ENCODE peak calls at places on chromosomes 4 and X, in nine cellular contexts. One of them, this sample, is unnamed.
A peak's percentile ranks its signal among the peaks of the same experiment; 100 is the strongest.

GRCh38 chrX:103343105-103343504 is 13.1 kb downstream of the TCEAL7 start:
- DNase-seq in HepG2: no peak
- DNase-seq in transverse colon: peak; percentile 52
- DNase-seq in GM23338: peak; percentile 52
- DNase-seq in prostate gland: peak; percentile 16
- DNase-seq in K562: peak; percentile 50
- DNase-seq in breast epithelium: no peak
- DNase-seq in spleen: no peak
- DNase-seq in stomach: peak; percentile 43
- DNase-seq in this sample: no peak

GRCh38 chr4:2909583-2909982 is 53.6 kb downstream of the NOP14 start:
- DNase-seq in K562: no peak
- DNase-seq in stomach: no peak
- DNase-seq in spleen: no peak
- DNase-seq in breast epithelium: no peak
- DNase-seq in prostate gland: no peak
- DNase-seq in HepG2: no peak
- DNase-seq in transverse colon: no peak
- DNase-seq in GM23338: no peak
- DNase-seq in this sample: no peak

GRCh38 chr4:57131849-57132745 is 21.9 kb upstream of the IGFBP7 start:
- DNase-seq in K562: no peak
- DNase-seq in breast epithelium: peak; percentile 72
- DNase-seq in HepG2: peak; percentile 18
- DNase-seq in GM23338: peak; percentile 57
- DNase-seq in spleen: no peak
- DNase-seq in prostate gland: peak; percentile 65
- DNase-seq in stomach: no peak
- DNase-seq in transverse colon: no peak
- DNase-seq in this sample: no peak

GRCh38 chr4:94577136-94577535 is 125.4 kb downstream of the PDLIM5 start:
- DNase-seq in GM23338: peak; percentile 78
- DNase-seq in breast epithelium: peak; percentile 37
- DNase-seq in prostate gland: no peak
- DNase-seq in stomach: no peak
- DNase-seq in K562: no peak
- DNase-seq in transverse colon: peak; percentile 15
- DNase-seq in HepG2: no peak
- DNase-seq in spleen: no peak
- DNase-seq in this sample: no peak

GRCh38 chrX:154717824-154718223 is 33.1 kb downstream of the GAB3 start:
- DNase-seq in spleen: no peak
- DNase-seq in HepG2: no peak
- DNase-seq in stomach: no peak
- DNase-seq in transverse colon: peak; percentile 26
- DNase-seq in GM23338: no peak
- DNase-seq in K562: peak; percentile 89
- DNase-seq in breast epithelium: no peak
- DNase-seq in prostate gland: no peak
- DNase-seq in this sample: no peak

GRCh38 chr4:41258783-41259182 is 2.1 kb downstream of the UCHL1 start:
- DNase-seq in HepG2: peak; percentile 18
- DNase-seq in breast epithelium: no peak
- DNase-seq in spleen: no peak
- DNase-seq in prostate gland: peak; percentile 24
- DNase-seq in GM23338: peak; percentile 63
- DNase-seq in stomach: no peak
- DNase-seq in K562: peak; percentile 6
- DNase-seq in transverse colon: no peak
- DNase-seq in this sample: no peak

GRCh38 chrX:16114640-16115039 is 8.7 kb upstream of the GRPR start:
- DNase-seq in stomach: no peak
- DNase-seq in prostate gland: no peak
- DNase-seq in transverse colon: no peak
- DNase-seq in K562: no peak
- DNase-seq in GM23338: no peak
- DNase-seq in breast epithelium: no peak
- DNase-seq in spleen: no peak
- DNase-seq in HepG2: no peak
- DNase-seq in this sample: no peak

GRCh38 chr4:154743683-154744340 is at the start of gene LRAT:
- DNase-seq in K562: peak; percentile 15
- DNase-seq in stomach: peak; percentile 70
- DNase-seq in breast epithelium: peak; percentile 53
- DNase-seq in HepG2: no peak
- DNase-seq in prostate gland: peak; percentile 59
- DNase-seq in GM23338: peak; percentile 94
- DNase-seq in spleen: peak; percentile 75
- DNase-seq in transverse colon: peak; percentile 72
- DNase-seq in this sample: no peak

GRCh38 chr4:116480486-116480990 is 604.8 kb downstream of the TRAM1L1 start:
- DNase-seq in stomach: no peak
- DNase-seq in breast epithelium: no peak
- DNase-seq in spleen: no peak
- DNase-seq in transverse colon: no peak
- DNase-seq in K562: peak; percentile 52
- DNase-seq in HepG2: no peak
- DNase-seq in prostate gland: no peak
- DNase-seq in GM23338: no peak
- DNase-seq in this sample: no peak

GRCh38 chrX:31633349-31633748 is 561.5 kb upstream of the FTHL17 start:
- DNase-seq in stomach: no peak
- DNase-seq in transverse colon: no peak
- DNase-seq in breast epithelium: no peak
- DNase-seq in GM23338: no peak
- DNase-seq in prostate gland: no peak
- DNase-seq in spleen: no peak
- DNase-seq in HepG2: no peak
- DNase-seq in K562: no peak
- DNase-seq in this sample: no peak

GRCh38 chr4:180219080-180219479 is 2024.1 kb upstream of the TENM3 start:
- DNase-seq in stomach: no peak
- DNase-seq in K562: no peak
- DNase-seq in GM23338: no peak
- DNase-seq in breast epithelium: no peak
- DNase-seq in HepG2: no peak
- DNase-seq in prostate gland: no peak
- DNase-seq in spleen: no peak
- DNase-seq in transverse colon: no peak
- DNase-seq in this sample: no peak

DNA sequence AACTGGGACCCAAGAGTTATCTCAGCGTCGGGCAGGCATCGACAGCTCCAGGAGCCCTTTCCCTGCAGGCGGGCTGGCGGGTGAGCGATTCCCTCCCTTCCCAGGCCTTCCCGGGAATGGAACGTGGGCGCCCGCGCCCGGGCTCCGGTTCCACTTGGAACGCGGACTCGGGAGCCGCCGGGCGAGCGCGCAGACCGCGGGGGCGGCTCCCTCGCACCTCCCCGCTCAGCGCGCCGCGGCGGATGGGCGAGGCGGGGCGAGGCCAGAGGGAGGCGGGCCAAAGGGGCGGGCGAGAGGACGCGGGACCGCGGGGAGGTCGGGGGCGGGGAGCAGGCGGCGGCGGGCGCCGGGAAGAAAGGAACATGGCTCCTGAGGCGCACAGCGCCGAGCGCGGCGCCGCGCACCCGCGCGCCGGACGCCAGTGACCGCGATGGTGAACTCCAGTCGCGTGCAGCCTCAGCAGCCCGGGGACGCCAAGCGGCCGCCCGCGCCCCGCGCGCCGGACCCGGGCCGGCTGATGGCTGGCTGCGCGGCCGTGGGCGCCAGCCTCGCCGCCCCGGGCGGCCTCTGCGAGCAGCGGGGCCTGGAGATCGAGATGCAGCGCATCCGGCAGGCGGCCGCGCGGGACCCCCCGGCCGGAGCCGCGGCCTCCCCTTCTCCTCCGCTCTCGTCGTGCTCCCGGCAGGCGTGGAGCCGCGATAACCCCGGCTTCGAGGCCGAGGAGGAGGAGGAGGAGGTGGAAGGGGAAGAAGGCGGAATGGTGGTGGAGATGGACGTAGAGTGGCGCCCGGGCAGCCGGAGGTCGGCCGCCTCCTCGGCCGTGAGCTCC is at the start of gene PKD2:
- DNase-seq in GM23338: peak; percentile 88
- DNase-seq in transverse colon: peak; percentile 86
- DNase-seq in breast epithelium: peak; percentile 63
- DNase-seq in HepG2: no peak
- DNase-seq in stomach: peak; percentile 82
- DNase-seq in K562: peak; percentile 80
- DNase-seq in prostate gland: peak; percentile 76
- DNase-seq in spleen: peak; percentile 93
- DNase-seq in this sample: no peak
- TF ChIP-seq POLR2AphosphoS5 in GM23338: peak; percentile 71
- TF ChIP-seq POLR2AphosphoS5 in transverse colon: peak; percentile 56
- TF ChIP-seq POLR2AphosphoS5 in breast epithelium: no peak
- TF ChIP-seq POLR2AphosphoS5 in HepG2: peak; percentile 29
- TF ChIP-seq POLR2AphosphoS5 in stomach: peak; percentile 49
- TF ChIP-seq POLR2AphosphoS5 in K562: no peak
- TF ChIP-seq POLR2AphosphoS5 in prostate gland: no peak
- TF ChIP-seq POLR2AphosphoS5 in spleen: no peak
- TF ChIP-seq POLR2AphosphoS5 in this sample: no peak

DNA sequence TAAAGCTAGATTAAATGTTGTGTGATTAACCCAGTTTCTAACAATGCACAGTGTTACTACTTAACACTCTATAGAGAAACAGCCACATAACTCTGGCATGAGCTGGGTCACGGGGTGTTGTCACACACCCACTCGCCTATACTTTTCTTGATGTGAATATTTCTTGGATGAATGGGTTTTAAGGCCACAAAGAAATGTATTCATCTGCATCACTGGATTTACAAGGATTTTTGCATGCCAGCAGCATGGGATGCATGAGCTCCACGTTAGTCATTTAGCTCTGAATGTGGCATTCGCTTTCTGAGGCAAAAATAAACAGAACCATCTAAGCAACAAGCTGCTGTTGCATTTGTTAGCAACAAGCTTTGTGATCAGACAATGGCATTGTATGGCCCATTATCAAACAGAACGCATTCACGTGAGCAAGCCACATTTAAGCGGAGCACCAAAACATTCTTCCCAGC is 89.7 kb downstream of the LRP2BP start:
- DNase-seq in breast epithelium: no peak
- DNase-seq in spleen: no peak
- DNase-seq in GM23338: peak; percentile 85
- DNase-seq in HepG2: no peak
- DNase-seq in K562: no peak
- DNase-seq in stomach: no peak
- DNase-seq in prostate gland: no peak
- DNase-seq in transverse colon: no peak
- DNase-seq in this sample: no peak
- TF ChIP-seq POLR2AphosphoS5 in breast epithelium: no peak
- TF ChIP-seq POLR2AphosphoS5 in spleen: no peak
- TF ChIP-seq POLR2AphosphoS5 in GM23338: no peak
- TF ChIP-seq POLR2AphosphoS5 in HepG2: no peak
- TF ChIP-seq POLR2AphosphoS5 in K562: no peak
- TF ChIP-seq POLR2AphosphoS5 in stomach: no peak
- TF ChIP-seq POLR2AphosphoS5 in prostate gland: no peak
- TF ChIP-seq POLR2AphosphoS5 in transverse colon: no peak
- TF ChIP-seq POLR2AphosphoS5 in this sample: no peak

GRCh38 chr4:184826315-184827266 is 823 bp upstream of the ACSL1 start:
- DNase-seq in spleen: peak; percentile 92
- DNase-seq in transverse colon: peak; percentile 50
- DNase-seq in HepG2: no peak
- DNase-seq in stomach: peak; percentile 46
- DNase-seq in K562: peak; percentile 39
- DNase-seq in prostate gland: no peak
- DNase-seq in GM23338: peak; percentile 41
- DNase-seq in breast epithelium: no peak
- DNase-seq in this sample: no peak

GRCh38 chr4:184824776-184825393 is 883 bp downstream of the ACSL1 start:
- DNase-seq in breast epithelium: no peak
- DNase-seq in transverse colon: no peak
- DNase-seq in HepG2: no peak
- DNase-seq in GM23338: no peak
- DNase-seq in prostate gland: no peak
- DNase-seq in stomach: peak; percentile 33
- DNase-seq in spleen: no peak
- DNase-seq in K562: no peak
- DNase-seq in this sample: no peak

GRCh38 chr4:184822356-184822755 is 3.4 kb downstream of the ACSL1 start:
- DNase-seq in prostate gland: no peak
- DNase-seq in K562: no peak
- DNase-seq in HepG2: no peak
- DNase-seq in GM23338: no peak
- DNase-seq in spleen: no peak
- DNase-seq in transverse colon: no peak
- DNase-seq in stomach: no peak
- DNase-seq in breast epithelium: no peak
- DNase-seq in this sample: no peak

GRCh38 chr4:184824081-184824775 is 1.5 kb downstream of the ACSL1 start:
- DNase-seq in stomach: no peak
- DNase-seq in spleen: no peak
- DNase-seq in K562: no peak
- DNase-seq in HepG2: no peak
- DNase-seq in transverse colon: no peak
- DNase-seq in breast epithelium: no peak
- DNase-seq in GM23338: no peak
- DNase-seq in prostate gland: no peak
- DNase-seq in this sample: no peak

GRCh38 chr4:184825394-184826314 is at the start of gene ACSL1:
- DNase-seq in K562: peak; percentile 81
- DNase-seq in spleen: peak; percentile 97
- DNase-seq in HepG2: peak; percentile 39
- DNase-seq in prostate gland: peak; percentile 81
- DNase-seq in stomach: peak; percentile 82
- DNase-seq in transverse colon: peak; percentile 76
- DNase-seq in breast epithelium: peak; percentile 72
- DNase-seq in GM23338: peak; percentile 79
- DNase-seq in this sample: no peak
- TF ChIP-seq POLR2AphosphoS5 in K562: peak; percentile 41
- TF ChIP-seq POLR2AphosphoS5 in spleen: peak; percentile 79
- TF ChIP-seq POLR2AphosphoS5 in HepG2: no peak
- TF ChIP-seq POLR2AphosphoS5 in prostate gland: no peak
- TF ChIP-seq POLR2AphosphoS5 in stomach: peak; percentile 21
- TF ChIP-seq POLR2AphosphoS5 in transverse colon: peak; percentile 15
- TF ChIP-seq POLR2AphosphoS5 in breast epithelium: no peak
- TF ChIP-seq POLR2AphosphoS5 in GM23338: peak; percentile 45
- TF ChIP-seq POLR2AphosphoS5 in this sample: no peak

DNA sequence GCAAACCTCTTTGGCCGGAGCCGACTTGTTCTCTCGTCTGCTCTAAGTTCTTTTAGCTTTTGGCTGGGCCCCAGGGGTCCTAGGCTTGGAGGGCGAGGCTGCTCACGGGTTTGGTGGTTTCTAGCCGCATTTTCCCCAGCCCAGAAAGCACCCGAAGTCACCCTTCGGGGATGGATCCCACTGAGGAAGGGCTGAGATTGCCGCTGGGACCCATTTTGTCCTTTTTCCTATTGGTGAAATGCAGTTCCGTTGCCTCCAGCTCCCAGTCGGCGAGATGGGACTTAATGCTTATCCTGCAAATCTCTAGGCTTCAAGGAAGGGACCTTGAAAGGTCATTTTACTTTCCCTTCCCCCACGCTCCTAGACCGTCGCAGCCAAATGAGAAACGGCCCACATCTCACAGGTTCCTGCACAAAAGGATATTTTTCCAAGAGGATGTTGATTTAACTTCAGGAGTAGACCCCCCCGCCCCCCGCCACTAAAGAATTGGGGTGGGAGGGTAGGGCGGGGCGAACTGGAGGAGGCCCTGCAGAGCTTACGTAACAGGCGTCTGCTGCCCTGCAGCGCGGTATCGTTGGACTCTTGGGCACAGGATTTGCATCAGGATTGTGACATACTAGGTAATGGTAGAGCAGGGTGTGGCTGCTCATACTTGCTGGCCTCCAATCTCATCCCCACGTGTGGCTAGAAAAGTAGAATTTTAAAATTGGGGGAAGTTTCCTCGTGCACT is 564 bp downstream of the PGK1 start:
- DNase-seq in HepG2: peak; percentile 75
- DNase-seq in GM23338: peak; percentile 25
- DNase-seq in K562: peak; percentile 70
- DNase-seq in prostate gland: peak; percentile 32
- DNase-seq in transverse colon: peak; percentile 70
- DNase-seq in stomach: peak; percentile 57
- DNase-seq in breast epithelium: peak; percentile 23
- DNase-seq in spleen: peak; percentile 84
- DNase-seq in this sample: no peak
- TF ChIP-seq POLR2AphosphoS5 in HepG2: peak; percentile 47
- TF ChIP-seq POLR2AphosphoS5 in GM23338: no peak
- TF ChIP-seq POLR2AphosphoS5 in K562: peak; percentile 12
- TF ChIP-seq POLR2AphosphoS5 in prostate gland: peak; percentile 34
- TF ChIP-seq POLR2AphosphoS5 in transverse colon: peak; percentile 59
- TF ChIP-seq POLR2AphosphoS5 in stomach: peak; percentile 62
- TF ChIP-seq POLR2AphosphoS5 in breast epithelium: no peak
- TF ChIP-seq POLR2AphosphoS5 in spleen: peak; percentile 47
- TF ChIP-seq POLR2AphosphoS5 in this sample: peak; percentile 33